ENCODE peak calls at places on chromosomes 2 and 18, in nine cellular contexts. U is pancreas, Q is esophagus muscularis mucosa, J is prostate gland, A is colonic mucosa, V is psoas muscle, K is lower lobe of right lung, Y is neural progenitor cell, X is Peyer's patch. P is an unnamed sample.

GRCh38 chr18:78906066-78906465 is 73.6 kb upstream of the SALL3 start:
- DNase-seq in Y (no peak), X (no peak), A (no peak), J (no peak), U (no peak), Q (peak; percentile 90), K (no peak), V (no peak), P (no peak)

GRCh38 chr2:73202156-73203054 is at the start of gene NOTO:
- DNase-seq in U (no peak), K (no peak), Q (no peak), J (no peak), Y (peak; percentile 63), X (no peak), A (no peak), V (no peak), P (no peak)

GRCh38 chr18:61992923-61993322 is 100.1 kb upstream of the RNF152 start:
- DNase-seq in V (no peak), X (no peak), K (no peak), A (no peak), J (no peak), U (no peak), Q (no peak), Y (no peak), P (no peak)

GRCh38 chr2:121075006-121075545 is 209.9 kb downstream of the TFCP2L1 start:
- DNase-seq in U (no peak), Y (peak; percentile 70), K (no peak), A (no peak), X (no peak), V (peak; percentile 74), J (no peak), Q (no peak), P (no peak)

GRCh38 chr18:11566236-11566965 is 43.0 kb upstream of the SLC35G4 start:
- DNase-seq in V (no peak), A (no peak), Q (peak; percentile 86), X (no peak), K (no peak), U (no peak), J (no peak), Y (no peak), P (no peak)

GRCh38 chr18:22800551-22800951 is 132.6 kb upstream of the RBBP8 start:
- DNase-seq in K (no peak), U (no peak), Q (no peak), Y (no peak), V (no peak), J (no peak), X (no peak), A (peak; percentile 23), P (peak; percentile 73)

GRCh38 chr2:203804070-203804469 is 63.5 kb upstream of the CTLA4 start:
- DNase-seq in K (no peak), Y (no peak), U (no peak), Q (no peak), A (no peak), X (no peak), J (no peak), V (no peak), P (peak; percentile 79)

GRCh38 chr2:162126145-162126926 is 25.7 kb downstream of the GCG start:
- DNase-seq in Y (no peak), U (no peak), Q (no peak), J (no peak), A (no peak), X (no peak), V (no peak), K (no peak), P (no peak)

GRCh38 chr2:88967844-88968243 is 276.4 kb downstream of the RPIA start:
- DNase-seq in J (no peak), Q (no peak), U (no peak), Y (no peak), K (no peak), V (no peak), X (no peak), A (no peak), P (no peak)

GRCh38 chr2:236395067-236395466 is 130.9 kb upstream of the ASB18 start:
- DNase-seq in Q (no peak), V (no peak), Y (no peak), J (no peak), X (no peak), K (no peak), U (no peak), A (no peak), P (no peak)

GRCh38 chr2:95018861-95019550 is 6.5 kb upstream of the MAL start:
- DNase-seq in V (no peak), Q (no peak), Y (no peak), A (no peak), J (no peak), U (no peak), K (peak; percentile 65), X (no peak), P (no peak)

GRCh38 chr2:150700731-150701130 is 213.3 kb upstream of the RND3 start:
- DNase-seq in K (no peak), A (no peak), V (no peak), J (no peak), X (no peak), Y (no peak), Q (no peak), U (no peak), P (no peak)

GRCh38 chr18:21960189-21960588 is 209.2 kb upstream of the GATA6 start:
- DNase-seq in K (no peak), X (no peak), U (no peak), Q (no peak), Y (no peak), J (no peak), A (no peak), V (no peak), P (no peak)

GRCh38 chr2:157264099-157264498 is 6.6 kb downstream of the GALNT5 start:
- DNase-seq in Q (no peak), V (no peak), A (no peak), J (no peak), K (no peak), U (no peak), X (no peak), Y (no peak), P (no peak)

GRCh38 chr2:52343867-52344266 is 1311.9 kb upstream of the NRXN1 start:
- DNase-seq in A (no peak), Y (no peak), V (no peak), K (no peak), X (no peak), U (no peak), J (no peak), Q (no peak), P (no peak)

GRCh38 chr2:42192642-42193566 is 23.8 kb downstream of the EML4 start:
- DNase-seq in X (no peak), U (no peak), A (no peak), Q (no peak), V (no peak), J (no peak), K (no peak), Y (no peak), P (no peak)

GRCh38 chr2:157785200-157785599 is 90.9 kb downstream of the ACVR1 start:
- DNase-seq in X (no peak), V (no peak), U (no peak), Y (peak; percentile 38), J (peak; percentile 44), A (peak; percentile 30), Q (no peak), K (no peak), P (no peak)

GRCh38 chr18:42137671-42138375 is 182.8 kb downstream of the PIK3C3 start:
- DNase-seq in J (no peak), V (no peak), A (no peak), Y (no peak), U (no peak), X (no peak), K (no peak), Q (no peak), P (no peak)

GRCh38 chr2:216621292-216621691 is 11.9 kb upstream of the IGFBP2 start:
- DNase-seq in Y (no peak), A (no peak), Q (no peak), U (no peak), V (no peak), K (no peak), X (no peak), J (peak; percentile 74), P (no peak)

GRCh38 chr2:216616083-216616678 is 17.0 kb upstream of the IGFBP2 start:
- DNase-seq in J (no peak), A (no peak), U (no peak), K (no peak), Y (no peak), X (no peak), V (no peak), Q (no peak), P (no peak)

GRCh38 chr2:216617159-216617815 is 15.9 kb upstream of the IGFBP2 start:
- DNase-seq in U (no peak), K (no peak), X (no peak), Y (no peak), J (no peak), V (no peak), Q (no peak), A (no peak), P (no peak)

GRCh38 chr2:216620806-216621205 is 12.4 kb upstream of the IGFBP2 start:
- DNase-seq in K (no peak), Q (no peak), U (no peak), Y (peak; percentile 49), A (no peak), J (no peak), X (no peak), V (no peak), P (no peak)

GRCh38 chr2:216618785-216619184 is 14.4 kb upstream of the IGFBP2 start:
- DNase-seq in J (no peak), X (no peak), V (no peak), K (no peak), Q (no peak), A (no peak), Y (peak; percentile 31), U (no peak), P (no peak)
- H3K27ac ChIP-seq in J (no peak overlapping the region), X (no peak overlapping the region), V (no peak overlapping the region), K (no peak overlapping the region), Q (no peak overlapping the region), A (no peak overlapping the region), Y (no peak overlapping the region), U (no peak overlapping the region), P (no peak overlapping the region)

GRCh38 chr2:238106698-238107524 is 6.8 kb downstream of the ESPNL start:
- DNase-seq in J (no peak), A (no peak), U (no peak), V (peak; percentile 39), Q (no peak), X (peak; percentile 73), Y (peak; percentile 67), K (peak; percentile 47), P (peak; percentile 18)
- H3K27ac ChIP-seq in J (no peak overlapping the region), A (no peak overlapping the region), U (no peak overlapping the region), V (no peak overlapping the region), Q (no peak overlapping the region), X (peak overlapping the region; percentile 30), Y (no peak overlapping the region), K (no peak overlapping the region), P (no peak overlapping the region)

GRCh38 chr2:99777266-99777640 is 287.4 kb upstream of the REV1 start:
- DNase-seq in X (no peak), J (no peak), A (no peak), K (no peak), U (no peak), V (no peak), Q (peak; percentile 64), Y (no peak), P (no peak)
- H3K27ac ChIP-seq in X (no peak overlapping the region), J (no peak overlapping the region), A (no peak overlapping the region), K (no peak overlapping the region), U (no peak overlapping the region), V (no peak overlapping the region), Q (no peak overlapping the region), Y (no peak overlapping the region), P (no peak overlapping the region)

DNA sequence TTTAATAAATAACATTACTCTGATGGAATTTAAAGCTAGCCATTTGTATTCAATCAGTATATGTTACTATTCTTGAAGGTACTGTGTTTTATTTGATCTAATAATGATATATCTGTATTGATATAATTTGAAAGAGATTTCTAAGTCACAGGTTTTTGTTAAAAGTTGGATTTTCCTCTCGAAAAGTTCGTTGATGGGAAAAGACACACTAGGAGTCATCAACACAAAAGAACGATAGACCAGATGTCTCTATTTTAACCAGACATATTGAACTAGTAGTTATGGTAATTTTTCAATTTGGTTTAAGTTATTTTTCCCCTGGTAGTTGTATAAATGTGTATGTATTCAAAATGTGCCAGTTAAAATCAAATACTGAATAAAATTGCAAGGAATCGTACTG is 2.5 kb downstream of the ASXL3 start:
- DNase-seq in X (no peak), Q (no peak), A (no peak), V (no peak), J (no peak), K (no peak), Y (no peak), U (no peak), P (no peak)
- H3K27ac ChIP-seq in X (no peak overlapping the region), Q (no peak overlapping the region), A (no peak overlapping the region), V (no peak overlapping the region), J (no peak overlapping the region), K (no peak overlapping the region), Y (no peak overlapping the region), U (no peak overlapping the region), P (no peak overlapping the region)